ENCODE peak calls at places on chromosomes 13 and 19, in ten cellular contexts. U is right cardiac atrium, D is mammary epithelial cell, K is uterus, O is breast epithelium, E is aorta, I is fibroblast of lung, G is mesendoderm, B is Panc1, F is tibial artery. P is an unnamed sample.

GRCh38 chr19:46427518-46427917 is 1.2 kb downstream of the PNMA8C start:
- DNase-seq in O (no peak), D (no peak), I (no peak), G (no peak), U (no peak), B (no peak), F (no peak), K (no peak), E (no peak), P (no peak)

GRCh38 chr13:76992548-76993001 is 694 bp downstream of the CLN5 start:
- DNase-seq in U (peak), K (peak), I (peak), F (no peak), G (peak), B (no peak), O (peak), E (peak), D (peak), P (no peak)

GRCh38 chr13:72544042-72544441 is 183.4 kb downstream of the MZT1 start:
- DNase-seq in D (no peak), K (no peak), O (no peak), F (no peak), G (no peak), I (no peak), B (no peak), U (no peak), E (no peak), P (no peak)

GRCh38 chr19:48638831-48639381 is 1.7 kb upstream of the DBP start:
- DNase-seq in O (peak), E (no peak), B (no peak), U (peak), F (peak), I (no peak), D (no peak), K (peak), G (no peak), P (peak)

GRCh38 chr19:18051887-18052286 is 34.8 kb downstream of the IL12RB1 start:
- DNase-seq in O (no peak), K (no peak), D (no peak), I (no peak), F (peak), G (no peak), E (peak), B (no peak), U (peak), P (peak)

GRCh38 chr13:108006619-108007018 is 208.7 kb downstream of the LIG4 start:
- DNase-seq in B (no peak), U (no peak), F (no peak), G (no peak), D (no peak), K (no peak), I (no peak), O (no peak), E (no peak), P (no peak)

GRCh38 chr13:91930687-91931086 is 532.3 kb downstream of the GPC5 start:
- DNase-seq in I (no peak), E (no peak), B (no peak), U (no peak), G (no peak), K (no peak), F (no peak), O (no peak), D (no peak), P (no peak)

GRCh38 chr19:8473652-8474476 is 28.6 kb downstream of the PRAM1 start:
- DNase-seq in F (peak), I (no peak), B (no peak), E (no peak), G (no peak), D (no peak), U (no peak), O (no peak), K (no peak), P (no peak)

GRCh38 chr13:41461527-41462124 is 4.3 kb downstream of the RGCC start:
- DNase-seq in U (no peak), E (no peak), I (no peak), B (no peak), O (no peak), K (no peak), G (no peak), D (no peak), F (no peak), P (no peak)

GRCh38 chr19:17340302-17340870 is 3.0 kb downstream of the GTPBP3 start:
- DNase-seq in D (no peak), U (no peak), F (no peak), O (no peak), B (no peak), G (peak), K (no peak), I (no peak), E (no peak), P (no peak)

GRCh38 chr13:42181381-42181953 is 90.5 kb upstream of the AKAP11 start:
- DNase-seq in D (no peak), O (no peak), F (no peak), K (no peak), E (no peak), I (no peak), G (no peak), B (no peak), U (no peak), P (no peak)

GRCh38 chr13:37648604-37649003 is 50.0 kb upstream of the POSTN start:
- DNase-seq in F (no peak), O (no peak), G (no peak), E (no peak), K (no peak), U (no peak), I (peak), B (no peak), D (peak), P (no peak)

GRCh38 chr19:35744688-35745327 is 410 bp downstream of the U2AF1L4 start:
- DNase-seq in D (peak), O (peak), E (peak), B (peak), I (peak), F (peak), K (peak), G (peak), U (peak), P (peak)

GRCh38 chr13:40292108-40292507 is 374.3 kb downstream of the FOXO1 start:
- DNase-seq in O (no peak), E (no peak), G (no peak), U (peak), B (no peak), K (no peak), I (no peak), D (no peak), F (no peak), P (peak)

GRCh38 chr13:71609271-71609670 is 257.7 kb downstream of the DACH1 start:
- DNase-seq in U (no peak), E (no peak), O (no peak), G (no peak), B (no peak), D (no peak), I (no peak), F (no peak), K (no peak), P (no peak)

GRCh38 chr13:49443327-49443688 is 556 bp downstream of the CAB39L start:
- DNase-seq in D (no peak), I (peak), O (no peak), U (no peak), E (no peak), K (no peak), G (no peak), F (no peak), B (no peak), P (no peak)

GRCh38 chr13:35213911-35214310 is 262.6 kb downstream of the MAB21L1 start:
- DNase-seq in D (no peak), G (no peak), K (no peak), E (no peak), B (no peak), I (no peak), F (no peak), O (no peak), U (no peak), P (no peak)
- H3K27ac ChIP-seq in D (no peak), G (no peak), K (no peak), E (no peak), B (no peak), I (no peak), F (no peak), O (no peak), U (no peak), P (no peak)

GRCh38 chr19:43901395-43902390 is 33.4 kb downstream of the ZNF45 start:
- DNase-seq in E (peak), I (peak), D (peak), K (peak), O (peak), B (peak), F (peak), U (peak), G (peak), P (peak)
- H3K27ac ChIP-seq in E (no peak), I (peak), D (no peak), K (no peak), O (no peak), B (peak), F (no peak), U (peak), G (no peak), P (peak)

GRCh38 chr19:15536350-15536749 is 28.0 kb downstream of the CYP4F22 start:
- DNase-seq in U (no peak), F (no peak), E (no peak), G (no peak), B (no peak), D (peak), K (no peak), O (no peak), I (no peak), P (no peak)
- H3K27ac ChIP-seq in U (no peak), F (no peak), E (no peak), G (no peak), B (no peak), D (no peak), K (no peak), O (no peak), I (no peak), P (no peak)

GRCh38 chr19:34319230-34319585 is 45.8 kb upstream of the GPI start:
- DNase-seq in F (no peak), O (no peak), K (no peak), B (no peak), U (no peak), D (peak), I (no peak), E (no peak), G (no peak), P (no peak)
- H3K27ac ChIP-seq in F (no peak), O (peak), K (peak), B (no peak), U (no peak), D (no peak), I (no peak), E (no peak), G (no peak), P (peak)

GRCh38 chr19:2700660-2701360 is 1.7 kb downstream of the GNG7 start:
- DNase-seq in D (no peak), K (no peak), F (no peak), G (no peak), U (peak), E (no peak), B (no peak), I (no peak), O (no peak), P (no peak)
- H3K27ac ChIP-seq in D (no peak), K (no peak), F (no peak), G (no peak), U (no peak), E (no peak), B (no peak), I (no peak), O (peak), P (no peak)

DNA sequence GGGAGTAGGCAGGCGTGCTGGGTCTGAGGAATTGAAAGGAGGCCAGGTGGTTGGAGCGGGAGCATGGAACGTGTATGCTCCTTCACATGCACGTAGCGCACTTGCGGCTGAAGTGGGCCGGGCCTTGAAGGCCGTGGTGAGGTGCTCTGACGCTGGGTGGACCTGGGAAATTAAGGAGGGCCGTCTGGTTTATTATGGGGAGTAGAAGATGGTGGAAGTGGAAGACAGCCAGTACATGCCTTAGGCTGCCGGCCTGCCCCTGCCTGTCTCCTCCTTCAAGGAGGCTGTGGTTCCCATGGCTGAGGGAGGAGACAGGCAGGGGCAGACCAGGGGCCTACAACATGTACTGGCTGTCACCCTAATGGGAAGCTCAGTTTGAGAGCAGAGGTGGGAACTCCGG is 23.9 kb downstream of the GATAD2A start:
- DNase-seq in O (no peak), D (peak), B (no peak), I (no peak), U (no peak), K (no peak), F (no peak), E (no peak), G (no peak), P (no peak)
- H3K27ac ChIP-seq in O (no peak), D (no peak), B (no peak), I (no peak), U (no peak), K (no peak), F (no peak), E (no peak), G (no peak), P (no peak)

DNA sequence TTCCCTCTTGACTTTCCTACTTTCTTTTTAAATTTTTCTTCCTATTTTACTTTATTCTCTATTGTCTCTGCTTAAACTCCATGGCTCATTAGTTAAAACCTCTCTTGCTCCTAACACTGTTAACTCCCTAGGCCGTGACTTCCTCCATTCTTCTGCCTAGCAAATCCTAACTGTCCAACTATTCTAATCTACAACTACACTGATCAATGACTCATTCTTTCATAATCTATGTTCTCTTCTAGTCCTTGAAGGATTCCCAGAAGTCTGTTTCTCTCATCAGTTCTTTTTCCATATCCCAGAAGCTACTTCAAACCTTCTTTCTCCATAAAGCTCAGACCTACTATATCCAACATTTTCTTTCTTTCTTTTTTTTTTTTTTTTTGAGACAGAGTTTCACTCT is 66.9 kb downstream of the MICU2 start:
- DNase-seq in U (no peak), G (no peak), D (no peak), B (no peak), O (no peak), E (no peak), I (peak), F (no peak), K (no peak), P (no peak)
- H3K27ac ChIP-seq in U (no peak), G (no peak), D (no peak), B (no peak), O (no peak), E (no peak), I (no peak), F (no peak), K (no peak), P (no peak)

DNA sequence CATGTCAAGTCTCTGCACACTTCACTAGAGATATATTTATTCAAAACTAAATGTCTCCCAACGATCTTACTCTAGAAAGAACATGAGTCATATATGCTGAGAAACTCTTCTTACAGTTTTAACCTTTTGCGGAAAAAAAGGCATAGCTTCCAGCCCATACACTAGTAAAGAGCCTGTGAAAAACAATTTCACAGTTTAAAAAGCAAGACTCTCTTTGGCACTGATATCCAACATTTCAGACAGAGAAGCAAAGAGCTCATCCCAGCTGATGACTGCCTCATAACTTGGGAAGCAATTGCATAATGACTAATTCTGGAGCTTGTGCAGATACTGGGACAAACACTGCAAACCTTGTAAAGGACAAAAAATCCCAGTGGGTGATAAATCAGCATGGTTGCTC is 88.0 kb downstream of the ENOX1 start:
- DNase-seq in G (no peak), E (no peak), O (no peak), D (no peak), K (no peak), F (no peak), B (no peak), I (peak), U (no peak), P (no peak)
- H3K27ac ChIP-seq in G (no peak), E (no peak), O (no peak), D (no peak), K (peak), F (no peak), B (no peak), I (peak), U (no peak), P (peak)

P was measured in heart left ventricle.